ENCODE peak calls at places on chromosomes 5 and 9, in eight cellular contexts. T is HT1080; B is stimulated activated CD8-positive, alpha-beta memory T cell treated with anti-CD3 and anti-CD28 coated beads, Interleukin-12 subunit alpha, Interleukin-12 subunit beta, amount 100 ng/mL, for 1 hour; V is tibial nerve; G is HT-29; H is NCI-H1436 treated with DMSO at 0.1 percent for 48 hours; R is GM12892; U is heart left ventricle. J is an unnamed sample.

GRCh38 chr9:71909887-71910601 is 949 bp downstream of the ABHD17B start:
- DNase-seq in T (peak), U (peak), H (no peak), R (peak), V (peak), B (no peak), G (peak), J (no peak)

GRCh38 chr9:115391166-115391825 is 273.3 kb upstream of the TNC start:
- DNase-seq in T (no peak), U (no peak), G (peak), V (no peak), B (no peak), R (no peak), H (no peak), J (no peak)

GRCh38 chr9:119005162-119005561 is 364.1 kb downstream of the BRINP1 start:
- DNase-seq in G (no peak), V (no peak), U (no peak), H (no peak), B (no peak), T (no peak), R (no peak), J (no peak)

GRCh38 chr5:61115968-61116367 is 46.3 kb downstream of the SMIM15 start:
- DNase-seq in H (no peak), V (no peak), G (no peak), U (no peak), R (no peak), B (no peak), T (no peak), J (no peak)

GRCh38 chr9:132645306-132645705 is 24.5 kb downstream of the DDX31 start:
- DNase-seq in H (no peak), B (no peak), U (no peak), G (no peak), T (no peak), V (no peak), R (no peak), J (no peak)

GRCh38 chr9:93024986-93025630 is 33.4 kb upstream of the SUSD3 start:
- DNase-seq in R (no peak), G (no peak), T (no peak), U (no peak), V (no peak), B (no peak), H (no peak), J (no peak)

GRCh38 chr9:93636172-93636661 is 59.8 kb downstream of the PHF2 start:
- DNase-seq in G (no peak), R (no peak), V (no peak), U (no peak), T (no peak), H (no peak), B (no peak), J (peak)

GRCh38 chr5:79119486-79119885 is 7.9 kb downstream of the BHMT start:
- DNase-seq in H (no peak), V (no peak), T (no peak), B (no peak), G (no peak), U (no peak), R (no peak), J (no peak)

GRCh38 chr9:37999501-38000189 is 69.4 kb downstream of the SHB start:
- DNase-seq in R (no peak), T (peak), V (no peak), H (no peak), G (no peak), U (no peak), B (no peak), J (no peak)

GRCh38 chr9:134872482-134873231 is 8.0 kb upstream of the FCN2 start:
- DNase-seq in B (no peak), U (no peak), R (no peak), G (no peak), V (no peak), T (peak), H (no peak), J (no peak)

GRCh38 chr5:32887390-32887789 is 176.3 kb downstream of the NPR3 start:
- DNase-seq in H (no peak), U (no peak), G (no peak), R (no peak), T (no peak), B (no peak), V (no peak), J (no peak)

GRCh38 chr5:68267044-68267443 is 51.5 kb downstream of the PIK3R1 start:
- DNase-seq in R (no peak), B (no peak), V (no peak), U (no peak), G (no peak), T (no peak), H (no peak), J (no peak)

GRCh38 chr9:126533911-126534300 is 79.8 kb upstream of the LMX1B start:
- DNase-seq in G (no peak), T (no peak), H (no peak), R (no peak), U (no peak), V (no peak), B (no peak), J (no peak)

J was measured in ascending aorta.